ENCODE peak calls at places on chromosome 1, in six cellular contexts. One of them, this sample, is unnamed.

GRCh38 chr1:207284209-207284892 is 37.1 kb upstream of the CD55 start:
- DNase-seq in breast epithelium: no peak
- DNase-seq in uterus: no peak
- DNase-seq in H1: no peak
- DNase-seq in tibial nerve: no peak
- DNase-seq in fibroblast of lung: no peak
- DNase-seq in this sample: no peak

GRCh38 chr1:196418772-196419171 is 189.5 kb downstream of the KCNT2 start:
- DNase-seq in uterus: no peak
- DNase-seq in H1: no peak
- DNase-seq in breast epithelium: no peak
- DNase-seq in fibroblast of lung: no peak
- DNase-seq in tibial nerve: no peak
- DNase-seq in this sample: no peak

GRCh38 chr1:150931773-150932172 is 5.6 kb downstream of the SETDB1 start:
- DNase-seq in uterus: no peak
- DNase-seq in H1: no peak
- DNase-seq in breast epithelium: no peak
- DNase-seq in fibroblast of lung: peak; percentile 18
- DNase-seq in tibial nerve: no peak
- DNase-seq in this sample: no peak

GRCh38 chr1:147515046-147515869 is 26.0 kb upstream of the BCL9 start:
- DNase-seq in uterus: peak; percentile 58
- DNase-seq in breast epithelium: no peak
- DNase-seq in fibroblast of lung: peak; percentile 50
- DNase-seq in tibial nerve: no peak
- DNase-seq in H1: no peak
- DNase-seq in this sample: peak; percentile 80

GRCh38 chr1:233668146-233668724 is 54.3 kb downstream of the KCNK1 start:
- DNase-seq in uterus: no peak
- DNase-seq in fibroblast of lung: peak; percentile 2
- DNase-seq in H1: no peak
- DNase-seq in breast epithelium: no peak
- DNase-seq in tibial nerve: no peak
- DNase-seq in this sample: no peak

GRCh38 chr1:242735323-242735722 is 210.8 kb upstream of the PLD5 start:
- DNase-seq in tibial nerve: no peak
- DNase-seq in fibroblast of lung: no peak
- DNase-seq in breast epithelium: no peak
- DNase-seq in uterus: no peak
- DNase-seq in H1: no peak
- DNase-seq in this sample: no peak

GRCh38 chr1:2386636-2387611 is 4.4 kb downstream of the MORN1 start:
- DNase-seq in H1: no peak
- DNase-seq in tibial nerve: no peak
- DNase-seq in breast epithelium: no peak
- DNase-seq in fibroblast of lung: no peak
- DNase-seq in uterus: no peak
- DNase-seq in this sample: no peak

GRCh38 chr1:200972985-200973742 is 50.4 kb downstream of the KIF21B start:
- DNase-seq in breast epithelium: no peak
- DNase-seq in fibroblast of lung: no peak
- DNase-seq in H1: no peak
- DNase-seq in tibial nerve: no peak
- DNase-seq in uterus: no peak
- DNase-seq in this sample: no peak

GRCh38 chr1:227215863-227216510 is 102.3 kb downstream of the CDC42BPA start:
- DNase-seq in H1: no peak
- DNase-seq in uterus: no peak
- DNase-seq in fibroblast of lung: peak; percentile 59
- DNase-seq in tibial nerve: no peak
- DNase-seq in breast epithelium: no peak
- DNase-seq in this sample: no peak

GRCh38 chr1:151693057-151693651 is 23.4 kb downstream of the CELF3 start:
- DNase-seq in tibial nerve: no peak
- DNase-seq in fibroblast of lung: peak; percentile 32
- DNase-seq in uterus: no peak
- DNase-seq in H1: no peak
- DNase-seq in breast epithelium: no peak
- DNase-seq in this sample: no peak

GRCh38 chr1:3945916-3946840 is 46.1 kb upstream of the C1orf174 start:
- DNase-seq in fibroblast of lung: no peak
- DNase-seq in breast epithelium: no peak
- DNase-seq in H1: no peak
- DNase-seq in tibial nerve: no peak
- DNase-seq in uterus: no peak
- DNase-seq in this sample: no peak

GRCh38 chr1:198253668-198254067 is 96.9 kb downstream of the NEK7 start:
- DNase-seq in uterus: no peak
- DNase-seq in breast epithelium: no peak
- DNase-seq in H1: no peak
- DNase-seq in tibial nerve: no peak
- DNase-seq in fibroblast of lung: peak; percentile 88
- DNase-seq in this sample: no peak
- TF ChIP-seq CTCF in uterus: no peak
- TF ChIP-seq CTCF in breast epithelium: no peak
- TF ChIP-seq CTCF in H1: no peak
- TF ChIP-seq CTCF in tibial nerve: no peak
- TF ChIP-seq CTCF in fibroblast of lung: no peak
- TF ChIP-seq CTCF in this sample: no peak

GRCh38 chr1:86068841-86069756 is 87.5 kb downstream of the COL24A1 start:
- DNase-seq in uterus: no peak
- DNase-seq in H1: no peak
- DNase-seq in fibroblast of lung: peak; percentile 59
- DNase-seq in breast epithelium: no peak
- DNase-seq in tibial nerve: no peak
- DNase-seq in this sample: no peak
- H3K4me3 ChIP-seq in uterus: no peak overlapping the region
- H3K4me3 ChIP-seq in H1: no peak overlapping the region
- H3K4me3 ChIP-seq in fibroblast of lung: no peak overlapping the region
- H3K4me3 ChIP-seq in breast epithelium: no peak overlapping the region
- H3K4me3 ChIP-seq in tibial nerve: no peak overlapping the region
- H3K4me3 ChIP-seq in this sample: no peak overlapping the region

GRCh38 chr1:31426249-31426922 is 13.4 kb downstream of the SERINC2 start:
- DNase-seq in fibroblast of lung: no peak
- DNase-seq in H1: no peak
- DNase-seq in breast epithelium: no peak
- DNase-seq in tibial nerve: no peak
- DNase-seq in uterus: no peak
- DNase-seq in this sample: no peak
- TF ChIP-seq CTCF in fibroblast of lung: no peak
- TF ChIP-seq CTCF in H1: no peak
- TF ChIP-seq CTCF in breast epithelium: no peak
- TF ChIP-seq CTCF in tibial nerve: no peak
- TF ChIP-seq CTCF in uterus: no peak
- TF ChIP-seq CTCF in this sample: no peak

GRCh38 chr1:170665625-170666024 is 1.7 kb downstream of the PRRX1 start:
- DNase-seq in H1: peak; percentile 51
- DNase-seq in uterus: peak; percentile 48
- DNase-seq in fibroblast of lung: peak; percentile 27
- DNase-seq in breast epithelium: no peak
- DNase-seq in tibial nerve: no peak
- DNase-seq in this sample: no peak
- H3K4me3 ChIP-seq in H1: peak overlapping the region; percentile 66
- H3K4me3 ChIP-seq in uterus: peak overlapping the region; percentile 88
- H3K4me3 ChIP-seq in fibroblast of lung: peak overlapping the region; percentile 92
- H3K4me3 ChIP-seq in breast epithelium: peak overlapping the region; percentile 96
- H3K4me3 ChIP-seq in tibial nerve: peak overlapping the region; percentile 76
- H3K4me3 ChIP-seq in this sample: no peak overlapping the region

GRCh38 chr1:115976062-115976899 is at the start of gene SLC22A15:
- DNase-seq in uterus: no peak
- DNase-seq in H1: peak; percentile 77
- DNase-seq in tibial nerve: peak; percentile 19
- DNase-seq in fibroblast of lung: peak; percentile 13
- DNase-seq in breast epithelium: no peak
- DNase-seq in this sample: no peak
- TF ChIP-seq CTCF in uterus: no peak
- TF ChIP-seq CTCF in H1: no peak
- TF ChIP-seq CTCF in tibial nerve: no peak
- TF ChIP-seq CTCF in fibroblast of lung: no peak
- TF ChIP-seq CTCF in breast epithelium: no peak
- TF ChIP-seq CTCF in this sample: no peak

GRCh38 chr1:24728982-24729381 is 16.3 kb upstream of the CLIC4 start:
- DNase-seq in H1: no peak
- DNase-seq in tibial nerve: no peak
- DNase-seq in breast epithelium: no peak
- DNase-seq in uterus: no peak
- DNase-seq in fibroblast of lung: no peak
- DNase-seq in this sample: no peak

GRCh38 chr1:24725209-24725651 is 20.0 kb upstream of the CLIC4 start:
- DNase-seq in breast epithelium: no peak
- DNase-seq in uterus: no peak
- DNase-seq in fibroblast of lung: peak; percentile 57
- DNase-seq in tibial nerve: no peak
- DNase-seq in H1: peak; percentile 69
- DNase-seq in this sample: no peak

GRCh38 chr1:24724345-24725208 is 20.7 kb upstream of the CLIC4 start:
- DNase-seq in breast epithelium: no peak
- DNase-seq in fibroblast of lung: peak; percentile 84
- DNase-seq in uterus: no peak
- DNase-seq in H1: peak; percentile 74
- DNase-seq in tibial nerve: no peak
- DNase-seq in this sample: no peak

GRCh38 chr1:24726741-24727140 is 18.5 kb upstream of the CLIC4 start:
- DNase-seq in fibroblast of lung: no peak
- DNase-seq in H1: no peak
- DNase-seq in breast epithelium: no peak
- DNase-seq in uterus: no peak
- DNase-seq in tibial nerve: no peak
- DNase-seq in this sample: no peak

GRCh38 chr1:24727490-24728214 is 17.6 kb upstream of the CLIC4 start:
- DNase-seq in fibroblast of lung: peak; percentile 86
- DNase-seq in breast epithelium: no peak
- DNase-seq in uterus: peak; percentile 79
- DNase-seq in H1: no peak
- DNase-seq in tibial nerve: no peak
- DNase-seq in this sample: no peak
- H3K4me3 ChIP-seq in fibroblast of lung: peak overlapping the region; percentile 25
- H3K4me3 ChIP-seq in breast epithelium: no peak overlapping the region
- H3K4me3 ChIP-seq in uterus: peak overlapping the region; percentile 6
- H3K4me3 ChIP-seq in H1: no peak overlapping the region
- H3K4me3 ChIP-seq in tibial nerve: no peak overlapping the region
- H3K4me3 ChIP-seq in this sample: no peak overlapping the region

This sample was measured in epithelial cell of proximal tubule.